ENCODE peak calls at places on chromosomes 5 and 9, in five cellular contexts. C is left ventricle myocardium inferior, N is fibroblast of mammary gland, Q is A549, V is hepatocyte. M is an unnamed sample.

GRCh38 chr9:37529111-37529510 is 43.4 kb downstream of the POLR1E start:
- DNase-seq in C (no peak), N (peak), Q (no peak), V (no peak), M (no peak)

GRCh38 chr5:128366147-128366546 is 171.9 kb downstream of the FBN2 start:
- DNase-seq in C (no peak), N (no peak), Q (no peak), V (no peak), M (no peak)

GRCh38 chr9:92133949-92134604 is 18.9 kb upstream of the SPTLC1 start:
- DNase-seq in C (peak), N (peak), Q (peak), V (peak), M (peak)

GRCh38 chr9:81472701-81473100 is 216.6 kb downstream of the TLE1 start:
- DNase-seq in C (no peak), N (no peak), Q (no peak), V (no peak), M (no peak)

GRCh38 chr9:131943397-131943796 is 136.3 kb downstream of the MED27 start:
- DNase-seq in C (no peak), N (no peak), Q (no peak), V (no peak), M (no peak)

GRCh38 chr5:154271466-154271865 is 80.9 kb downstream of the GALNT10 start:
- DNase-seq in C (no peak), N (no peak), Q (no peak), V (no peak), M (no peak)

GRCh38 chr9:128077847-128078503 is 9.9 kb downstream of the SLC25A25 start:
- DNase-seq in C (no peak), N (no peak), Q (no peak), V (no peak), M (no peak)

GRCh38 chr5:11757661-11758060 is 146.6 kb downstream of the CTNND2 start:
- DNase-seq in C (no peak), N (no peak), Q (no peak), V (no peak), M (no peak)

GRCh38 chr5:126594077-126594476 is 942 bp downstream of the ALDH7A1 start:
- DNase-seq in C (no peak), N (peak), Q (no peak), V (peak), M (no peak)

GRCh38 chr9:27701664-27702063 is 128.4 kb upstream of the C9orf72 start:
- DNase-seq in C (peak), N (no peak), Q (no peak), V (no peak), M (no peak)
- H3K4me3 ChIP-seq in C (no peak), N (no peak), Q (no peak), V (no peak), M (no peak)

DNA sequence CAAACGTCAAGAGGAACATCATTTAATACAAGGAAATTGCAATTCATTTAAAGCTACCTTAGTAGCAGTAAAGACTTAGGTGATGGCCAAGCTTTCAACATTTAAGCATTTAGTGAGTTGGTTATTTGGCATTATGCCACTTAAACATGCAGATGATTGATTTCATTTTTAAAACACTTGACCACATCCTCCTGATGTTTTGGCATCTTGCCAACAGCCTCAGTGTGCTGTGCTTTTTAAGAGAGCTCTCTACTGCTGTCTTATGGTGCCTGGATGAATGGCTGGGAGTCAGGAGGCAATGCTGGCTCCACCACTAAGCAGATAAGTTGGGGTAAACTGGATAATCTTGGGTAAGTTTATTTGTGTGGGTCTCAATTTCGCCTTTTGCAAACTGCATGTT is 364.5 kb downstream of the MAN2A1 start:
- DNase-seq in C (no peak), N (peak), Q (no peak), V (peak), M (no peak)
- TF ChIP-seq CTCF in C (no peak), N (peak), Q (no peak), V (peak), M (peak)

GRCh38 chr5:151903243-151903653 is 21.4 kb downstream of the GLRA1 start:
- DNase-seq in C (no peak), N (no peak), Q (no peak), V (no peak), M (no peak)
- H3K4me3 ChIP-seq in C (no peak), N (no peak), Q (no peak), V (no peak), M (no peak)

DNA sequence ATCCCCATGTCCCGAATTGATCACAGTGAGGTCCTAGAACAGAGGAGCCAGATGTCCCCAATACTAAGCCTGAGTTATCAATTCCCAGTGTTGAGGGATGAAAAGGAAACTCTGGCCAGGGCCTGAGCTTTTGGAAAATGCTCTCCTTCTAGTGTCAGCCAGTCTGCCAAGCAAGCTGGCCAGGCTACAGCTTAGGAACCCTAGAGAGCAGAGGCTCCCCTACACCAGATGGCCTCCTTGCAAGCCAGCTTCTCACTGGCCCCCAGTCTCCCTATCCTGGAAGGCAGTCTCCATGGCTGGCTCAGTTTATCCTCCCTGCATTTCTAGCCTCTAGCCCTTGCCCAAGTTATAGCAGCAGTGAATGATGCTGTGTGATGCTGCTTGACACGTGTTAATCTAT is 204.7 kb upstream of the WWC1 start:
- DNase-seq in C (no peak), N (no peak), Q (no peak), V (no peak), M (no peak)
- TF ChIP-seq CTCF in C (no peak), N (no peak), Q (no peak), V (no peak), M (no peak)

GRCh38 chr9:690517-691111 is 150.9 kb upstream of the DMRT1 start:
- DNase-seq in C (no peak), N (no peak), Q (no peak), V (no peak), M (no peak)

GRCh38 chr9:684950-685340 is 156.6 kb upstream of the DMRT1 start:
- DNase-seq in C (no peak), N (peak), Q (no peak), V (peak), M (no peak)

GRCh38 chr9:687034-687785 is 154.3 kb upstream of the DMRT1 start:
- DNase-seq in C (no peak), N (no peak), Q (no peak), V (no peak), M (no peak)

GRCh38 chr9:686381-686813 is 155.1 kb upstream of the DMRT1 start:
- DNase-seq in C (no peak), N (peak), Q (no peak), V (no peak), M (no peak)

GRCh38 chr9:687994-688393 is 153.5 kb upstream of the DMRT1 start:
- DNase-seq in C (no peak), N (no peak), Q (no peak), V (no peak), M (no peak)
- H3K4me3 ChIP-seq in C (no peak), N (no peak), Q (no peak), V (no peak), M (no peak)

DNA sequence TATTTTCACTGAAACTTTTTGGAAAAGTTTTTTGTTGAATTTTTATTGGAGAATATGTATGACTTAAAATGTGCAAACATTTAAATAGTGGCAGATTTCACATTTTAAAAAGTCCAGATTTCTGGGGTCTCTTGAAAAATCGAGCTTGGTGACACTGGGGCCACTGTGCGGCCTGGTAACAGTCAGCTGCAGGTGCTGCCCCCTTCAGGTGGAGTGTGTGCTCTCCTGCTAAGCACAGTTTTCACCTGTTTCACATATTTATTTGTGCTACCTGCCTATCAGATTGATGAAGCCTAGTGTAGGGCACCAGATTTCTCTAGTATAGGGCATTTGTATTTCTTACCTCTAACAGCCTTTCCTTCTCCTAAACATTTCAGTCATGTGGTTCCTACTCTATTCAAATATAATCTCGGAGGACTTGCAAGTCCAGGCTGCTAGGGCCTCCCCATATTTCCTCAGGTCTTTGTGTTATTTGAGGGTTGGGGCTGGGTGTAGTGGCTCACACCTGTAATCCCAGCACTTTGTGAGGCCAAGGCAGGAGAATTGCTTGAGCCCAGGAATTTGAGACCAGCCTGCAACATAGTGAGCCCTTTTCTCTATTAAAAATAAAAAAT is 95.8 kb upstream of the KLF9 start:
- DNase-seq in C (peak), N (no peak), Q (peak), V (peak), M (no peak)
- TF ChIP-seq CTCF in C (peak), N (peak), Q (peak), V (peak), M (peak)

M was measured in epithelial cell of proximal tubule.